ENCODE peak calls at places on chromosomes 11 and 22, in seven cellular contexts. Y is HS-5, N is ELR, Z is fibroblast of mammary gland, R is HCEC 1CT, F is AG20443, L is ovary. H is an unnamed sample.

GRCh38 chr11:23680488-23681230 is 816.2 kb upstream of the LUZP2 start:
- DNase-seq in Y (no peak), N (no peak), Z (no peak), R (no peak), F (no peak), L (peak), H (no peak)

GRCh38 chr11:8025123-8025522 is 38.0 kb downstream of the EIF3F start:
- DNase-seq in Y (no peak), N (peak), Z (no peak), R (no peak), F (no peak), L (no peak), H (no peak)

GRCh38 chr11:111557425-111558111 is 17.0 kb downstream of the LAYN start:
- DNase-seq in Y (peak), N (peak), Z (peak), R (peak), F (peak), L (no peak), H (peak)

GRCh38 chr11:65378208-65378927 is 4.1 kb downstream of the SLC25A45 start:
- DNase-seq in Y (no peak), N (no peak), Z (no peak), R (no peak), F (no peak), L (no peak), H (no peak)

GRCh38 chr11:112786196-112786595 is 175.0 kb upstream of the NCAM1 start:
- DNase-seq in Y (no peak), N (no peak), Z (no peak), R (no peak), F (no peak), L (no peak), H (no peak)

GRCh38 chr11:72700026-72700610 is 25.9 kb upstream of the PDE2A start:
- DNase-seq in Y (no peak), N (peak), Z (peak), R (no peak), F (peak), L (no peak), H (no peak)

GRCh38 chr11:35182317-35182939 is 43.5 kb downstream of the CD44 start:
- DNase-seq in Y (no peak), N (peak), Z (no peak), R (no peak), F (no peak), L (no peak), H (no peak)

GRCh38 chr11:62882428-62882742 is 1.7 kb downstream of the SLC3A2 start:
- DNase-seq in Y (no peak), N (no peak), Z (no peak), R (no peak), F (no peak), L (no peak), H (no peak)

GRCh38 chr11:72983560-72983959 is 158.6 kb downstream of the FCHSD2 start:
- DNase-seq in Y (no peak), N (no peak), Z (no peak), R (no peak), F (no peak), L (no peak), H (no peak)

GRCh38 chr11:1055990-1056771 is 18.5 kb upstream of the MUC2 start:
- DNase-seq in Y (no peak), N (no peak), Z (no peak), R (no peak), F (no peak), L (no peak), H (no peak)

GRCh38 chr11:125946712-125947418 is 1.0 kb downstream of the VSIG10L2 start:
- DNase-seq in Y (no peak), N (no peak), Z (no peak), R (no peak), F (no peak), L (no peak), H (no peak)

GRCh38 chr22:31585161-31585859 is 76.7 kb downstream of the PISD start:
- DNase-seq in Y (no peak), N (no peak), Z (peak), R (peak), F (peak), L (no peak), H (no peak)

GRCh38 chr11:73139476-73140198 is 2.5 kb downstream of the FCHSD2 start:
- DNase-seq in Y (no peak), N (peak), Z (peak), R (peak), F (no peak), L (no peak), H (no peak)

GRCh38 chr11:117908261-117908895 is 20.8 kb downstream of the TMPRSS13 start:
- DNase-seq in Y (no peak), N (no peak), Z (no peak), R (no peak), F (no peak), L (no peak), H (no peak)

GRCh38 chr11:3123761-3124733 is 41.1 kb downstream of the OSBPL5 start:
- DNase-seq in Y (peak), N (peak), Z (peak), R (peak), F (peak), L (peak), H (peak)

GRCh38 chr11:12189543-12190235 is 79.3 kb downstream of the MICAL2 start:
- DNase-seq in Y (no peak), N (no peak), Z (no peak), R (no peak), F (no peak), L (no peak), H (no peak)

GRCh38 chr11:103682318-103683184 is 353.9 kb upstream of the DDI1 start:
- DNase-seq in Y (no peak), N (peak), Z (peak), R (peak), F (peak), L (peak), H (no peak)

GRCh38 chr11:111039982-111040381 is 205.5 kb upstream of the POU2AF2 start:
- DNase-seq in Y (no peak), N (no peak), Z (no peak), R (no peak), F (no peak), L (no peak), H (no peak)

GRCh38 chr11:33262016-33262638 is 4.9 kb downstream of the HIPK3 start:
- DNase-seq in Y (no peak), N (peak), Z (peak), R (no peak), F (no peak), L (no peak), H (no peak)

GRCh38 chr11:114086394-114086793 is 26.9 kb downstream of the ZBTB16 start:
- DNase-seq in Y (no peak), N (no peak), Z (no peak), R (no peak), F (no peak), L (no peak), H (no peak)

GRCh38 chr11:131693756-131694155 is 323.3 kb downstream of the NTM start:
- DNase-seq in Y (no peak), N (no peak), Z (no peak), R (no peak), F (no peak), L (no peak), H (no peak)

GRCh38 chr22:19849800-19850481 is 4.7 kb downstream of the GNB1L start:
- DNase-seq in Y (no peak), N (no peak), Z (no peak), R (no peak), F (no peak), L (no peak), H (no peak)

GRCh38 chr22:38270091-38270972 is 2.5 kb downstream of the TMEM184B start:
- DNase-seq in Y (no peak), N (no peak), Z (no peak), R (no peak), F (no peak), L (no peak), H (no peak)

GRCh38 chr11:109527496-109527895 is 105.5 kb downstream of the C11orf87 start:
- DNase-seq in Y (no peak), N (peak), Z (peak), R (peak), F (peak), L (no peak), H (no peak)

GRCh38 chr22:50485221-50486131 is 1.2 kb upstream of the MIOX start:
- DNase-seq in Y (no peak), N (no peak), Z (no peak), R (no peak), F (no peak), L (no peak), H (no peak)

GRCh38 chr22:45271667-45272188 is 13.0 kb upstream of the UPK3A start:
- DNase-seq in Y (no peak), N (no peak), Z (peak), R (no peak), F (no peak), L (no peak), H (no peak)

GRCh38 chr11:17036666-17037658 is 22.7 kb upstream of the PLEKHA7 start:
- DNase-seq in Y (no peak), N (no peak), Z (peak), R (no peak), F (no peak), L (no peak), H (no peak)

GRCh38 chr11:1572200-1573076 is at the start of gene DUSP8:
- DNase-seq in Y (no peak), N (peak), Z (peak), R (peak), F (peak), L (peak), H (no peak)

GRCh38 chr11:69674267-69674885 is 777 bp downstream of the LTO1 start:
- DNase-seq in Y (peak), N (peak), Z (peak), R (peak), F (peak), L (peak), H (no peak)

GRCh38 chr11:72606362-72607100 is 67.7 kb downstream of the PDE2A start:
- DNase-seq in Y (no peak), N (no peak), Z (no peak), R (no peak), F (peak), L (no peak), H (no peak)

GRCh38 chr22:45448431-45448830 is 34.9 kb downstream of the RIBC2 start:
- DNase-seq in Y (no peak), N (no peak), Z (peak), R (no peak), F (peak), L (peak), H (no peak)

GRCh38 chr11:96235725-96236124 is 107.3 kb downstream of the MAML2 start:
- DNase-seq in Y (no peak), N (no peak), Z (no peak), R (peak), F (no peak), L (no peak), H (no peak)

GRCh38 chr11:118437046-118437735 is 899 bp downstream of the KMT2A start:
- DNase-seq in Y (no peak), N (peak), Z (peak), R (peak), F (peak), L (peak), H (no peak)

GRCh38 chr22:22851969-22852368 is 35.6 kb upstream of the IGLL5 start:
- DNase-seq in Y (no peak), N (no peak), Z (no peak), R (no peak), F (no peak), L (no peak), H (no peak)

GRCh38 chr11:128450882-128451647 is 136.3 kb downstream of the ETS1 start:
- DNase-seq in Y (no peak), N (no peak), Z (no peak), R (no peak), F (no peak), L (peak), H (no peak)

GRCh38 chr11:77517753-77518152 is 43.9 kb upstream of the PAK1 start:
- DNase-seq in Y (no peak), N (no peak), Z (no peak), R (no peak), F (no peak), L (no peak), H (no peak)

GRCh38 chr11:2593393-2593950 is 106.3 kb downstream of the KCNQ1OT1 start:
- DNase-seq in Y (no peak), N (no peak), Z (no peak), R (no peak), F (no peak), L (no peak), H (no peak)

GRCh38 chr22:19579113-19579811 is 55.1 kb upstream of the CLDN5 start:
- DNase-seq in Y (no peak), N (peak), Z (no peak), R (no peak), F (no peak), L (no peak), H (no peak)

GRCh38 chr11:101049123-101049522 is 80.5 kb downstream of the PGR start:
- DNase-seq in Y (no peak), N (peak), Z (no peak), R (no peak), F (no peak), L (no peak), H (no peak)

H was measured in BJ.